ENCODE peak calls at places on chromosomes 3 and 15, in ten cellular contexts. H, O, P, M, A, N, W, R, C and K are unnamed samples.

GRCh38 chr15:97235285-97235985 is 725.1 kb upstream of the ARRDC4 start:
- DNase-seq in M (no peak), C (no peak), N (no peak), H (peak; percentile 6), P (peak; percentile 55), W (no peak), R (peak; percentile 70), A (no peak), O (peak; percentile 24), K (no peak)

GRCh38 chr3:24475945-24476344 is 18.7 kb downstream of the THRB start:
- DNase-seq in O (no peak), N (no peak), M (no peak), W (no peak), R (no peak), H (no peak), P (no peak), C (no peak), A (no peak), K (no peak)

GRCh38 chr3:41794748-41795589 is 166.9 kb downstream of the ULK4 start:
- DNase-seq in P (no peak), N (no peak), W (no peak), A (no peak), M (no peak), C (no peak), H (no peak), R (no peak), O (no peak), K (no peak)

GRCh38 chr3:134326760-134327593 is 47.3 kb downstream of the AMOTL2 start:
- DNase-seq in W (peak; percentile 72), N (no peak), H (no peak), C (no peak), A (peak; percentile 78), O (no peak), R (peak; percentile 99), M (no peak), P (no peak), K (no peak)

GRCh38 chr3:135895106-135895733 is 70.3 kb upstream of the PPP2R3A start:
- DNase-seq in W (peak; percentile 52), P (peak; percentile 87), N (peak; percentile 16), A (peak; percentile 76), O (peak; percentile 41), C (no peak), H (peak; percentile 10), M (no peak), R (peak; percentile 87), K (peak; percentile 62)

GRCh38 chr3:143571548-143571947 is 276.7 kb downstream of the SLC9A9 start:
- DNase-seq in H (no peak), R (peak; percentile 14), N (no peak), C (no peak), P (no peak), A (no peak), O (no peak), M (no peak), W (no peak), K (no peak)

GRCh38 chr15:31278056-31278445 is 48.6 kb upstream of the KLF13 start:
- DNase-seq in R (no peak), W (peak; percentile 13), O (peak; percentile 6), P (peak; percentile 8), A (peak; percentile 19), C (no peak), H (no peak), M (no peak), N (no peak), K (no peak)

GRCh38 chr3:27659279-27660021 is 62.7 kb downstream of the EOMES start:
- DNase-seq in P (peak; percentile 25), W (no peak), A (no peak), R (peak; percentile 65), C (no peak), O (peak; percentile 40), M (no peak), H (no peak), N (no peak), K (peak; percentile 7)

GRCh38 chr3:61358364-61358763 is 107.1 kb upstream of the FHIT start:
- DNase-seq in O (peak; percentile 82), W (peak; percentile 68), R (peak; percentile 54), A (peak; percentile 78), H (no peak), P (peak; percentile 91), M (no peak), N (peak; percentile 75), C (no peak), K (peak; percentile 36)

GRCh38 chr3:197516517-197516889 is 39.3 kb downstream of the BDH1 start:
- DNase-seq in P (no peak), A (peak; percentile 87), N (no peak), M (no peak), C (no peak), O (no peak), R (peak; percentile 73), W (peak; percentile 63), H (no peak), K (no peak)

GRCh38 chr15:38683382-38684242 is 119.0 kb upstream of the RASGRP1 start:
- DNase-seq in A (no peak), P (peak; percentile 86), R (peak; percentile 70), H (peak; percentile 37), M (peak; percentile 39), C (peak; percentile 37), N (peak; percentile 36), W (peak; percentile 36), O (peak; percentile 48), K (no peak)